ENCODE peak calls at places on chromosomes 4 and X, in four cellular contexts. D is Peyer's patch, C is thyroid gland, L is breast epithelium. E is an unnamed sample.

GRCh38 chr4:42398448-42399355 is 1.4 kb downstream of the SHISA3 start:
- DNase-seq in D (no peak), C (no peak), L (no peak), E (no peak)

GRCh38 chr4:40713798-40714197 is 36.0 kb upstream of the NSUN7 start:
- DNase-seq in D (no peak), C (no peak), L (no peak), E (no peak)

GRCh38 chr4:66475596-66475995 is 805.3 kb upstream of the EPHA5 start:
- DNase-seq in D (no peak), C (no peak), L (no peak), E (no peak)

GRCh38 chr4:175590205-175590604 is 221.9 kb downstream of the GPM6A start:
- DNase-seq in D (no peak), C (no peak), L (no peak), E (no peak)

GRCh38 chr4:42594880-42595279 is 62.0 kb downstream of the ATP8A1 start:
- DNase-seq in D (no peak), C (no peak), L (no peak), E (no peak)

GRCh38 chr4:45442466-45442865 is 681.4 kb downstream of the GABRG1 start:
- DNase-seq in D (no peak), C (no peak), L (no peak), E (no peak)

GRCh38 chr4:20043992-20044391 is 207.7 kb upstream of the SLIT2 start:
- DNase-seq in D (no peak), C (no peak), L (no peak), E (no peak)

GRCh38 chr4:152283806-152284470 is 252.0 kb downstream of the FBXW7 start:
- DNase-seq in D (no peak), C (no peak), L (no peak), E (no peak)

GRCh38 chrX:155027509-155028066 is 944 bp downstream of the FUNDC2 start:
- DNase-seq in D (no peak), C (no peak), L (no peak), E (peak)

GRCh38 chrX:79300821-79301220 is 66.3 kb downstream of the ITM2A start:
- DNase-seq in D (no peak), C (no peak), L (no peak), E (no peak)

GRCh38 chr4:136281307-136281706 is 1251.0 kb downstream of the PCDH18 start:
- DNase-seq in D (no peak), C (no peak), L (no peak), E (no peak)

GRCh38 chr4:98659106-98659592 is 738 bp upstream of the TSPAN5 start:
- DNase-seq in D (no peak), C (peak), L (no peak), E (no peak)

GRCh38 chr4:26839534-26839951 is 21.1 kb upstream of the STIM2 start:
- DNase-seq in D (no peak), C (no peak), L (no peak), E (no peak)

GRCh38 chr4:2829321-2829932 is 14.2 kb upstream of the ADD1 start:
- DNase-seq in D (peak), C (peak), L (peak), E (no peak)

GRCh38 chr4:124202106-124202505 is 510.4 kb downstream of the ANKRD50 start:
- DNase-seq in D (no peak), C (no peak), L (no peak), E (peak)

GRCh38 chr4:110088670-110089069 is 109.7 kb downstream of the ELOVL6 start:
- DNase-seq in D (no peak), C (no peak), L (no peak), E (no peak)

GRCh38 chr4:26032142-26032541 is 118.1 kb downstream of the SMIM20 start:
- DNase-seq in D (no peak), C (no peak), L (no peak), E (no peak)

GRCh38 chrX:3295731-3296130 is 50.7 kb downstream of the MXRA5 start:
- DNase-seq in D (no peak), C (no peak), L (no peak), E (no peak)

GRCh38 chr4:135227842-135228241 is 1026.3 kb upstream of the PABPC4L start:
- DNase-seq in D (no peak), C (no peak), L (no peak), E (no peak)

GRCh38 chrX:41723821-41724220 is at the start of gene GPR82:
- DNase-seq in D (no peak), C (no peak), L (no peak), E (no peak)

GRCh38 chrX:68532828-68533227 is 34.0 kb downstream of the YIPF6 start:
- DNase-seq in D (no peak), C (no peak), L (no peak), E (no peak)

GRCh38 chrX:116499780-116500179 is 37.0 kb upstream of the CT83 start:
- DNase-seq in D (no peak), C (no peak), L (no peak), E (peak)

GRCh38 chr4:56468097-56468422 is 643 bp downstream of the SRP72 start:
- DNase-seq in D (peak), C (peak), L (no peak), E (no peak)

GRCh38 chr4:66376396-66376795 is 706.1 kb upstream of the EPHA5 start:
- DNase-seq in D (no peak), C (no peak), L (no peak), E (no peak)

GRCh38 chr4:101328063-101328602 is 19.2 kb downstream of the PPP3CA start:
- DNase-seq in D (no peak), C (no peak), L (no peak), E (no peak)

GRCh38 chr4:945274-946102 is 13.2 kb downstream of the TMEM175 start:
- DNase-seq in D (no peak), C (no peak), L (no peak), E (peak)

GRCh38 chrX:139892512-139892911 is 40.3 kb downstream of the ATP11C start:
- DNase-seq in D (no peak), C (no peak), L (no peak), E (no peak)

GRCh38 chrX:136496768-136497555 is 430 bp upstream of the HTATSF1 start:
- DNase-seq in D (peak), C (peak), L (peak), E (peak)

GRCh38 chrX:7263961-7264360 is 116.0 kb upstream of the PUDP start:
- DNase-seq in D (no peak), C (no peak), L (peak), E (no peak)

GRCh38 chrX:13119386-13119785 is 75.0 kb upstream of the FAM9C start:
- DNase-seq in D (no peak), C (no peak), L (no peak), E (no peak)

GRCh38 chr4:16757080-16757521 is 141.3 kb downstream of the LDB2 start:
- DNase-seq in D (no peak), C (no peak), L (no peak), E (no peak)

GRCh38 chrX:68691102-68691501 is 43.6 kb downstream of the STARD8 start:
- DNase-seq in D (no peak), C (no peak), L (no peak), E (no peak)

GRCh38 chr4:99404595-99405287 is 30.4 kb downstream of the ADH7 start:
- DNase-seq in D (no peak), C (no peak), L (no peak), E (no peak)

GRCh38 chr4:68310651-68311247 is 39.1 kb downstream of the YTHDC1 start:
- DNase-seq in D (no peak), C (no peak), L (no peak), E (no peak)

GRCh38 chrX:103607385-103608304 is at the start of gene TCEAL3:
- DNase-seq in D (peak), C (peak), L (peak), E (peak)

GRCh38 chr4:185039508-185040273 is 21.4 kb downstream of the HELT start:
- DNase-seq in D (peak), C (peak), L (no peak), E (no peak)
- TF ChIP-seq POLR2A in D (no peak), C (no peak), L (no peak), E (no peak)

DNA sequence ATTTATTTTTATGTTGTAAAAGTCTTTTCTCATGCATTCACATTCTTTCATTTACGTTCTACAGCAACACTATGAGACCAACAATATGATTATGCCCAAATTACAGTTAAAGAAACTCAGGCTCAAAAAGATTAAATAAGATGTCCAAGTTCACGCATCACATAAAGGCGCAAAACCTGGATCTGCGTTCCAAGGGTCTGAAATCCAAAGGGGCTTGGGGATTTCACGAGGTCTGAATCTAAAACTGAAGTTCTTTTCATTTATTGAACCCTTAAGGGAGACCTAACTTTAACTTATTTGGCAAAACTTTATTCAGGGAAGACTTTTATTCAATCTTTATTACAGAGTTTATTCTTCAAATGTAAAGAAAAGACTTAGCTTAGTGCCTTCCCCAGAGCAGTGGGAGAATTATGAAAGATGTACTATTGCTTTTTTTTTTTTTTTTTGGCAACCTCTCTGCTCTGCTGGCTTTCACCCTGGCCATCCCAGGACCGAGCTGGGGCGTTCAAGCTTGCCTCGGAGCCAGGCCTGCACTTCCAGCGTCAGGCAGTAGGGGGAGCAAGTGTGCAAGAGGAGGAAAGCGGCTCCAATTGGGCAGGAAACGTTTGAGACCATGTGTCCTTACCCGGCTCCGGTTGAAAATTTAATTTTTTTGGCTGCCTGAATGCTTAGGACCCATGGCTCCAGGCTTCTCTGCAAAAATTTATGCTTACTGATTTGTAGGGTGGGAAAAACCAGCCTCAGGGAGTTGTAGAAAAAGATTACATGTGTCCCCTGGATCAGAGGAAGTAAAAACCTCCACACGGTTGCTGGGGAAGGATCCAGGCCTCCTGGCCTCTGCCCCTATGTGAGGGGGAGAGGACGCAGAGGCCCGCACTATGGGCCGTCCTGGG is 344.3 kb upstream of the KLF3 start:
- DNase-seq in D (peak), C (peak), L (peak), E (peak)
- H3K4me3 ChIP-seq in D (peak), C (no peak), L (peak), E (no peak)

GRCh38 chrX:70026112-70026850 is 23.5 kb downstream of the AWAT2 start:
- DNase-seq in D (no peak), C (no peak), L (no peak), E (no peak)
- TF ChIP-seq POLR2A in D (no peak), C (no peak), L (no peak), E (no peak)

GRCh38 chr4:47213106-47213505 is 181.7 kb downstream of the GABRB1 start:
- DNase-seq in D (no peak), C (no peak), L (no peak), E (no peak)

GRCh38 chr4:47210828-47211227 is 179.5 kb downstream of the GABRB1 start:
- DNase-seq in D (no peak), C (no peak), L (no peak), E (no peak)

GRCh38 chr4:47215759-47216158 is 184.4 kb downstream of the GABRB1 start:
- DNase-seq in D (no peak), C (no peak), L (no peak), E (no peak)

GRCh38 chr4:47213971-47214370 is 182.6 kb downstream of the GABRB1 start:
- DNase-seq in D (no peak), C (no peak), L (no peak), E (no peak)

GRCh38 chr4:47213539-47213938 is 182.2 kb downstream of the GABRB1 start:
- DNase-seq in D (no peak), C (no peak), L (no peak), E (no peak)
- H3K4me3 ChIP-seq in D (no peak), C (no peak), L (no peak), E (no peak)

GRCh38 chrX:115023139-115023538 is 5.7 kb upstream of the IL13RA2 start:
- DNase-seq in D (peak), C (no peak), L (no peak), E (no peak)
- TF ChIP-seq POLR2A in D (no peak), C (no peak), L (no peak), E (no peak)

GRCh38 chr4:47926667-47927258 is 12.4 kb upstream of the NFXL1 start:
- DNase-seq in D (peak), C (peak), L (no peak), E (no peak)
- H3K4me3 ChIP-seq in D (peak), C (no peak), L (peak), E (no peak)

GRCh38 chrX:150508018-150508417 is 60.4 kb upstream of the MTM1 start:
- DNase-seq in D (no peak), C (no peak), L (no peak), E (no peak)

GRCh38 chrX:150506020-150506419 is 62.4 kb upstream of the MTM1 start:
- DNase-seq in D (no peak), C (no peak), L (no peak), E (no peak)

GRCh38 chrX:150508461-150509367 is 59.7 kb upstream of the MTM1 start:
- DNase-seq in D (peak), C (peak), L (no peak), E (peak)

GRCh38 chrX:150506486-150506885 is 61.9 kb upstream of the MTM1 start:
- DNase-seq in D (no peak), C (peak), L (no peak), E (no peak)

DNA sequence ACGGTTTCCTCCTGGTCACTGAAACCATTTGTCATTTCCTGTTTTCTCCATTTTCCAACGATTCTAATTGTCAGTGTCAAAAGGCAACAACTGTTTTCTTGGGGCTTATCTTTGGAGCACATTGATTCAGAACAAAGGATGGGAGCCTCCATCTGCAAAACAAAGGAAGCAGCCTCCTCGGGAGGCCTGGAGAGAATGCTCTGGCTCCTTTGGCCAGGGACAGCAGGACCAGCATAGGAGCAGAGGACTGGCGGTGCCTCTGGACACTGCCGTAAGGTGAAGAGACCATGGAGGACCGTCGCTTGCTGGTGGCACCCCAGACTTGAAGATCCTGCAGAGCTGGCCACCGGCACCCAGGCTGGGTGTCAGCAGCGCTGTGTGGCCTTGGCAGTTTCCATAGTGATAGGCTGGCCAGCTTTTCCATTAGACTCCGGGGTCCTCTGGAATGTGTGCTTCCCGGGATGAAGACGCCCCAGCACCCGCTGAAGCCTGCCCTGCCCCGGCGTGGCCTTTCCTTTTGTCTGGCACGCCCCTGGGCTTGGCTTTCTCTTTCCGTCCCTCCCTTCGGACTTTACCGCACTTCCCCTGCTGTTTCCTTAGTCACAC is 61.1 kb upstream of the MTM1 start:
- DNase-seq in D (no peak), C (no peak), L (no peak), E (peak)
- TF ChIP-seq POLR2A in D (no peak), C (no peak), L (no peak), E (no peak)

GRCh38 chrX:1391707-1392375 is at the start of gene SLC25A6:
- DNase-seq in D (peak), C (peak), L (peak), E (peak)

GRCh38 chrX:1389993-1390285 is 2.0 kb downstream of the SLC25A6 start:
- DNase-seq in D (peak), C (no peak), L (no peak), E (no peak)

GRCh38 chrX:1389181-1389992 is 2.5 kb downstream of the SLC25A6 start:
- DNase-seq in D (peak), C (no peak), L (peak), E (peak)

GRCh38 chrX:1391370-1391706 is 575 bp downstream of the SLC25A6 start:
- DNase-seq in D (no peak), C (no peak), L (peak), E (peak)

GRCh38 chrX:1390621-1391369 is 1.1 kb downstream of the SLC25A6 start:
- DNase-seq in D (peak), C (no peak), L (peak), E (peak)
- H3K4me3 ChIP-seq in D (peak), C (peak), L (peak), E (peak)